ENCODE peak calls at places on chromosomes 5 and 9, in four cellular contexts. B, X, W and D are unnamed samples.

GRCh38 chr5:43281840-43282658 is 31.2 kb downstream of the HMGCS1 start:
- DNase-seq in W (no peak), B (no peak), X (no peak), D (no peak)

GRCh38 chr5:119879446-119879845 is 250.1 kb downstream of the FAM170A start:
- DNase-seq in B (no peak), X (no peak), W (no peak), D (no peak)

GRCh38 chr5:151092750-151093149 is 11.9 kb upstream of the TNIP1 start:
- DNase-seq in X (peak), B (no peak), W (no peak), D (no peak)

GRCh38 chr5:137888489-137888874 is 775 bp upstream of the PKD2L2 start:
- DNase-seq in W (no peak), B (no peak), X (no peak), D (no peak)

GRCh38 chr5:59099270-59099994 is 516.6 kb downstream of the RAB3C start:
- DNase-seq in B (no peak), W (no peak), X (peak), D (no peak)

GRCh38 chr5:180349391-180349790 is 3.7 kb downstream of the GFPT2 start:
- DNase-seq in X (no peak), W (no peak), B (no peak), D (no peak)

GRCh38 chr5:57247765-57248164 is 73.9 kb downstream of the GPBP1 start:
- DNase-seq in X (no peak), B (no peak), W (no peak), D (no peak)

GRCh38 chr9:104071589-104071988 is 22.5 kb upstream of the SMC2 start:
- DNase-seq in B (no peak), W (no peak), X (no peak), D (no peak)

GRCh38 chr9:122374885-122375420 is 4.1 kb downstream of the PTGS1 start:
- DNase-seq in B (no peak), X (peak), W (peak), D (no peak)

GRCh38 chr5:110899566-110900412 is 161.0 kb downstream of the SLC25A46 start:
- DNase-seq in B (no peak), X (peak), W (no peak), D (no peak)

GRCh38 chr9:130478731-130479575 is 34.2 kb downstream of the ASS1 start:
- DNase-seq in X (no peak), B (no peak), W (no peak), D (no peak)

GRCh38 chr5:151098185-151098813 is 17.5 kb upstream of the TNIP1 start:
- DNase-seq in W (no peak), X (no peak), B (no peak), D (no peak)

GRCh38 chr9:93265972-93266371 is 82.0 kb downstream of the WNK2 start:
- DNase-seq in B (no peak), X (no peak), W (no peak), D (no peak)

GRCh38 chr5:38445374-38446028 is 110.9 kb downstream of the LIFR start:
- DNase-seq in X (peak), W (no peak), B (no peak), D (no peak)

GRCh38 chr9:77602852-77603251 is 45.3 kb downstream of the GNA14 start:
- DNase-seq in W (no peak), X (no peak), B (no peak), D (no peak)

GRCh38 chr9:108297025-108297424 is 558.8 kb downstream of the ACTL7B start:
- DNase-seq in X (peak), B (no peak), W (peak), D (no peak)

GRCh38 chr5:77230727-77231469 is 20.4 kb downstream of the PDE8B start:
- DNase-seq in W (no peak), B (no peak), X (no peak), D (no peak)

GRCh38 chr9:132518151-132518550 is 64.3 kb upstream of the BARHL1 start:
- DNase-seq in B (no peak), X (no peak), W (no peak), D (no peak)

GRCh38 chr5:164336906-164337305 is 831.5 kb downstream of the MAT2B start:
- DNase-seq in W (no peak), B (no peak), X (peak), D (no peak)

GRCh38 chr5:79829260-79829659 is 139.6 kb downstream of the CMYA5 start:
- DNase-seq in B (peak), W (no peak), X (no peak), D (no peak)

GRCh38 chr9:24504521-24504920 is 41.2 kb downstream of the IZUMO3 start:
- DNase-seq in X (no peak), W (no peak), B (no peak), D (no peak)

GRCh38 chr9:1005043-1005667 is 28.7 kb downstream of the DMRT3 start:
- DNase-seq in X (peak), B (peak), W (no peak), D (no peak)

GRCh38 chr9:30575691-30576090 is 1808.8 kb upstream of the ACO1 start:
- DNase-seq in B (no peak), X (no peak), W (no peak), D (no peak)

GRCh38 chr5:159975462-159976019 is 33.4 kb upstream of the TTC1 start:
- DNase-seq in W (peak), B (no peak), X (peak), D (no peak)

GRCh38 chr5:181160144-181160754 is 12.9 kb downstream of the OR2V2 start:
- DNase-seq in W (no peak), B (no peak), X (peak), D (no peak)

GRCh38 chr5:34832568-34832967 is 6.4 kb upstream of the TTC23L start:
- DNase-seq in W (no peak), X (no peak), B (no peak), D (no peak)

GRCh38 chr9:6443661-6444060 is 30.7 kb downstream of the UHRF2 start:
- DNase-seq in B (no peak), X (no peak), W (peak), D (no peak)

GRCh38 chr5:119339965-119340364 is 15.9 kb upstream of the TNFAIP8 start:
- DNase-seq in X (no peak), B (no peak), W (no peak), D (no peak)

GRCh38 chr5:8954801-8955200 is 591.1 kb downstream of the SEMA5A start:
- DNase-seq in B (no peak), X (no peak), W (no peak), D (no peak)

GRCh38 chr9:89617978-89618377 is 13.2 kb downstream of the GADD45G start:
- DNase-seq in B (no peak), W (no peak), X (no peak), D (no peak)

GRCh38 chr9:101635473-101635872 is 40.7 kb upstream of the PPP3R2 start:
- DNase-seq in B (no peak), W (no peak), X (no peak), D (no peak)

GRCh38 chr5:154654484-154655375 is 100.4 kb upstream of the LARP1 start:
- DNase-seq in X (no peak), B (no peak), W (no peak), D (no peak)

GRCh38 chr9:12544700-12545099 is 148.5 kb upstream of the TYRP1 start:
- DNase-seq in B (no peak), W (no peak), X (no peak), D (no peak)

GRCh38 chr9:106886111-106887046 is 23.4 kb downstream of the ZNF462 start:
- DNase-seq in X (no peak), B (no peak), W (no peak), D (no peak)

GRCh38 chr5:33558489-33558888 is 117.7 kb downstream of the TARS1 start:
- DNase-seq in B (no peak), X (no peak), W (peak), D (no peak)

GRCh38 chr5:94375801-94376200 is 242.6 kb downstream of the KIAA0825 start:
- DNase-seq in X (no peak), B (no peak), W (no peak), D (no peak)

GRCh38 chr9:114958021-114958846 is 27.8 kb upstream of the TNFSF8 start:
- DNase-seq in B (no peak), X (no peak), W (no peak), D (no peak)

GRCh38 chr5:83430130-83431010 is 41.2 kb upstream of the VCAN start:
- DNase-seq in B (peak), X (peak), W (no peak), D (no peak)

GRCh38 chr5:43602818-43603534 is at the start of gene NNT:
- DNase-seq in X (peak), B (peak), W (no peak), D (no peak)